ENCODE peak calls at places on chromosomes 3 and 15, in seven cellular contexts. One of them, this sample, is unnamed.

GRCh38 chr3:49500408-49501257 is 30.6 kb downstream of the DAG1 start:
- DNase-seq in spleen: no peak
- DNase-seq in MM.1S: no peak
- DNase-seq in neural progenitor cell: no peak
- DNase-seq in HCT116: peak
- DNase-seq in mesothelial cell of epicardium: no peak
- DNase-seq in coronary artery: peak
- DNase-seq in this sample: peak

GRCh38 chr15:67109141-67110034 is 44.0 kb downstream of the SMAD3 start:
- DNase-seq in spleen: peak
- DNase-seq in MM.1S: no peak
- DNase-seq in neural progenitor cell: no peak
- DNase-seq in HCT116: no peak
- DNase-seq in mesothelial cell of epicardium: no peak
- DNase-seq in coronary artery: no peak
- DNase-seq in this sample: no peak

GRCh38 chr3:109098245-109098644 is 19.7 kb downstream of the MORC1 start:
- DNase-seq in spleen: no peak
- DNase-seq in MM.1S: peak
- DNase-seq in neural progenitor cell: peak
- DNase-seq in HCT116: peak
- DNase-seq in mesothelial cell of epicardium: no peak
- DNase-seq in coronary artery: no peak
- DNase-seq in this sample: peak

GRCh38 chr15:101276501-101277037 is 716 bp downstream of the SELENOS start:
- DNase-seq in spleen: no peak
- DNase-seq in MM.1S: peak
- DNase-seq in neural progenitor cell: peak
- DNase-seq in HCT116: no peak
- DNase-seq in mesothelial cell of epicardium: no peak
- DNase-seq in coronary artery: no peak
- DNase-seq in this sample: peak

GRCh38 chr3:185062221-185062620 is 90.6 kb downstream of the C3orf70 start:
- DNase-seq in spleen: no peak
- DNase-seq in MM.1S: no peak
- DNase-seq in neural progenitor cell: no peak
- DNase-seq in HCT116: no peak
- DNase-seq in mesothelial cell of epicardium: no peak
- DNase-seq in coronary artery: no peak
- DNase-seq in this sample: no peak

GRCh38 chr3:165390171-165390570 is 194.0 kb upstream of the SLITRK3 start:
- DNase-seq in spleen: no peak
- DNase-seq in MM.1S: no peak
- DNase-seq in neural progenitor cell: no peak
- DNase-seq in HCT116: no peak
- DNase-seq in mesothelial cell of epicardium: no peak
- DNase-seq in coronary artery: no peak
- DNase-seq in this sample: no peak

GRCh38 chr3:175432338-175433025 is 573.3 kb downstream of the NAALADL2 start:
- DNase-seq in spleen: no peak
- DNase-seq in MM.1S: no peak
- DNase-seq in neural progenitor cell: no peak
- DNase-seq in HCT116: no peak
- DNase-seq in mesothelial cell of epicardium: no peak
- DNase-seq in coronary artery: no peak
- DNase-seq in this sample: no peak

GRCh38 chr15:78455749-78456148 is 17.7 kb downstream of the IREB2 start:
- DNase-seq in spleen: no peak
- DNase-seq in MM.1S: no peak
- DNase-seq in neural progenitor cell: no peak
- DNase-seq in HCT116: no peak
- DNase-seq in mesothelial cell of epicardium: no peak
- DNase-seq in coronary artery: no peak
- DNase-seq in this sample: no peak

GRCh38 chr15:49494842-49495241 is 71.8 kb downstream of the FGF7 start:
- DNase-seq in spleen: no peak
- DNase-seq in MM.1S: no peak
- DNase-seq in neural progenitor cell: no peak
- DNase-seq in HCT116: no peak
- DNase-seq in mesothelial cell of epicardium: no peak
- DNase-seq in coronary artery: no peak
- DNase-seq in this sample: no peak

GRCh38 chr15:74007820-74008371 is 13.4 kb downstream of the PML start:
- DNase-seq in spleen: no peak
- DNase-seq in MM.1S: no peak
- DNase-seq in neural progenitor cell: no peak
- DNase-seq in HCT116: no peak
- DNase-seq in mesothelial cell of epicardium: no peak
- DNase-seq in coronary artery: no peak
- DNase-seq in this sample: no peak

GRCh38 chr3:132253262-132253878 is 63.8 kb upstream of the ACP3 start:
- DNase-seq in spleen: no peak
- DNase-seq in MM.1S: peak
- DNase-seq in neural progenitor cell: peak
- DNase-seq in HCT116: peak
- DNase-seq in mesothelial cell of epicardium: no peak
- DNase-seq in coronary artery: no peak
- DNase-seq in this sample: peak

GRCh38 chr15:37921527-37922385 is 12.7 kb upstream of the TMCO5A start:
- DNase-seq in spleen: no peak
- DNase-seq in MM.1S: no peak
- DNase-seq in neural progenitor cell: no peak
- DNase-seq in HCT116: no peak
- DNase-seq in mesothelial cell of epicardium: no peak
- DNase-seq in coronary artery: no peak
- DNase-seq in this sample: peak

GRCh38 chr3:37308247-37308646 is 133.9 kb upstream of the LRRFIP2 start:
- DNase-seq in spleen: no peak
- DNase-seq in MM.1S: peak
- DNase-seq in neural progenitor cell: peak
- DNase-seq in HCT116: peak
- DNase-seq in mesothelial cell of epicardium: no peak
- DNase-seq in coronary artery: no peak
- DNase-seq in this sample: no peak
- TF ChIP-seq CTCF in spleen: peak
- TF ChIP-seq CTCF in MM.1S: peak
- TF ChIP-seq CTCF in neural progenitor cell: peak
- TF ChIP-seq CTCF in HCT116: peak
- TF ChIP-seq CTCF in mesothelial cell of epicardium: peak
- TF ChIP-seq CTCF in coronary artery: no peak
- TF ChIP-seq CTCF in this sample: no peak

GRCh38 chr15:51907136-51907862 is 64.3 kb downstream of the LEO1 start:
- DNase-seq in spleen: no peak
- DNase-seq in MM.1S: no peak
- DNase-seq in neural progenitor cell: no peak
- DNase-seq in HCT116: peak
- DNase-seq in mesothelial cell of epicardium: no peak
- DNase-seq in coronary artery: no peak
- DNase-seq in this sample: peak
- TF ChIP-seq CTCF in spleen: no peak
- TF ChIP-seq CTCF in MM.1S: peak
- TF ChIP-seq CTCF in neural progenitor cell: no peak
- TF ChIP-seq CTCF in HCT116: peak
- TF ChIP-seq CTCF in mesothelial cell of epicardium: no peak
- TF ChIP-seq CTCF in coronary artery: no peak
- TF ChIP-seq CTCF in this sample: peak

DNA sequence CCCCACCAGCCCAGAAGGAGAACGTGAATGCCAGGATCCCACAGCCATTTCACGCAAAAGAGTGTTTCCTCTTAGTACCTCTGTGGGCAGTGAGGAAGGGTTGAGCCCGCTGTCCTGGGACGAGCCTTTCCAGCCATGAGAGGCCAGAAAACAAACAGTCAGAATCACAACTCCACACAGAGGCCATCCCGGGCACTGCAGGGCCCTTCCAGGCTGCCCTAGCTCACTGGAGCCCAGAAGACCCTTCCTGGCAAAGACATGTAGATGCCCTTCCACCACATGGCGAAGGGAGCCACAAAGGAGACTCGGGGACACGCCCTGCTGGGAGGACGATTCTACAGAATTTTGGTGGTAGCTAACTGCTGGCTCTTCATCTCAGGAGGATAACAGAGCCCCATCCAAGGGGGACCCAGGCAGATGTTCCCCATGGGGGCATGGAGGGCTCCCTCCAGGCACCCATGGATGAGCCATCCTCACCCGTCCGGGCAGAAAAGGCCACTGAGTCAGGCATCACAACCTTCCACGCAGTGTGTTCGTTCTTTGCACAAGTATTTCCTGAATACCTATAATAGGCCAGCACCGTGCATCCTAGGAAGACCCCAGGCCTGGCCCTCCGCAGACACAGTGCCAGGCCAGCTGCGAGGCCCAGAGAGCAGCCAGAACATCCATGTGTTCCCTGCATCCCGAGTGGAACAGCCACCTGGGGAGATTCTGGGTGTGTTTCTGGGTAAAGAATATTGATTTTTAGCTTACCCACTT is 47.2 kb downstream of the SLC12A8 start:
- DNase-seq in spleen: no peak
- DNase-seq in MM.1S: no peak
- DNase-seq in neural progenitor cell: peak
- DNase-seq in HCT116: no peak
- DNase-seq in mesothelial cell of epicardium: no peak
- DNase-seq in coronary artery: no peak
- DNase-seq in this sample: no peak
- TF ChIP-seq CTCF in spleen: peak
- TF ChIP-seq CTCF in MM.1S: no peak
- TF ChIP-seq CTCF in neural progenitor cell: peak
- TF ChIP-seq CTCF in HCT116: peak
- TF ChIP-seq CTCF in mesothelial cell of epicardium: no peak
- TF ChIP-seq CTCF in coronary artery: peak
- TF ChIP-seq CTCF in this sample: no peak

DNA sequence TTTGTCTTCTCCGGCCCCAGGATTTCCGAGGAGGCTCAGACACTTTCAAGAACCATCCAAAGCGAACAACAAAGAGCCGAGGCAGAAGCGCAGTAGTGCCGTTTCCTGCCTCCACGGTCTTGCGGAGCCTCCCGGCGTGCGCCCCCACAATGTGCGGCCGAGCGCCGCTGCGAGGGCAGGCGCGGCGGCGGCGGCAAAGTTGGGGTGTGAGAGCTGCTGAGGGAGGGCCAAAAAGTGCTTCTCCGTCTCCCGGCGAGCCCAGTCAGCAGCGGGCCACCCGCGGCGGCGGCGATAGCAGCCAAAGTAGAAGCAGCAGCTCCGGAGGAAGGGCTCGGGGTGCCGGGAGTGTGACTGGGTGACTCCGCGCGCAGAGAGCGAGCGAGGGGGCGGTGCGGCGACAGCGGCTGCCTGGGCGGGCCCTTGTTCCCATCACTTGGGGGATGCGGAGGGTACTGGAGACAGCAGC is 749.1 kb downstream of the ROBO1 start:
- DNase-seq in spleen: peak
- DNase-seq in MM.1S: peak
- DNase-seq in neural progenitor cell: peak
- DNase-seq in HCT116: no peak
- DNase-seq in mesothelial cell of epicardium: peak
- DNase-seq in coronary artery: peak
- DNase-seq in this sample: peak
- TF ChIP-seq CTCF in spleen: no peak
- TF ChIP-seq CTCF in MM.1S: peak
- TF ChIP-seq CTCF in neural progenitor cell: no peak
- TF ChIP-seq CTCF in HCT116: no peak
- TF ChIP-seq CTCF in mesothelial cell of epicardium: no peak
- TF ChIP-seq CTCF in coronary artery: no peak
- TF ChIP-seq CTCF in this sample: no peak

GRCh38 chr3:60755094-60755493 is 496.2 kb downstream of the FHIT start:
- DNase-seq in spleen: no peak
- DNase-seq in MM.1S: no peak
- DNase-seq in neural progenitor cell: peak
- DNase-seq in HCT116: no peak
- DNase-seq in mesothelial cell of epicardium: no peak
- DNase-seq in coronary artery: no peak
- DNase-seq in this sample: no peak
- TF ChIP-seq CTCF in spleen: no peak
- TF ChIP-seq CTCF in MM.1S: peak
- TF ChIP-seq CTCF in neural progenitor cell: peak
- TF ChIP-seq CTCF in HCT116: peak
- TF ChIP-seq CTCF in mesothelial cell of epicardium: no peak
- TF ChIP-seq CTCF in coronary artery: no peak
- TF ChIP-seq CTCF in this sample: no peak

DNA sequence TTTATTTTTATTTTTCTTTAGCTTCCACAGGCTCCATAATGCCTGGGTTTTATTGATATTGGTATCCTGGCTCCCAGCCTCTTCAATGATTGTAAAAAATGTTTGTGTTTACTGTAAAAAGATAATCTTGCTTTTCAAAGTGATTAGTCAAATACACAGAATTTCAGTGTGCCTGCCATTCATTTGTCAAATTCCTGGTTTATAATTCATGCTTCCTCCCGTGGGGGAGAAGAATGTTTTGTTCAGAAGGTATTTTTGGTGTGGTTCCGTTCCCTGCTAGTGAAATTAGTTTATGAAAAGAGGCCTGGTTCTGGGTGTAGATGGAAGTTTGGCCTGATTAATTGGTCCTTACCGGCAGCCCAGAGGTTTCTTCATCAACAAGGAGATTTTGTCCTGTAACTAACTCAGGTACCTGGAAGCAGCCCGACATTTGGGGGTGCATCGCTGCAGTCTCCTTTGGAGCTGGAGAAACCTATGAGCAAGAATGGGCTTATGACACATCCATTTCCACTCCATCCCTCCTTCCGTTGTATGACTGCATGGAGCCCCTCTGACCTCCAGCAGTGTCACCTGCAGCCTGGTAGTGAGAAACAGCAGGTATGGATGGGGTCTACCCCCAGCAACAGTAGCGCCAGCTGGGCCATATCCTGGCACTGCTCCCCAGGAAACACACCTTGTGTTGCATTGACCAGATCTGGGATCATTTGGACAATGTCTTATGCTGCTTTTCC is 101.4 kb downstream of the PGPEP1L start:
- DNase-seq in spleen: no peak
- DNase-seq in MM.1S: no peak
- DNase-seq in neural progenitor cell: no peak
- DNase-seq in HCT116: no peak
- DNase-seq in mesothelial cell of epicardium: no peak
- DNase-seq in coronary artery: no peak
- DNase-seq in this sample: no peak
- TF ChIP-seq CTCF in spleen: no peak
- TF ChIP-seq CTCF in MM.1S: no peak
- TF ChIP-seq CTCF in neural progenitor cell: no peak
- TF ChIP-seq CTCF in HCT116: no peak
- TF ChIP-seq CTCF in mesothelial cell of epicardium: no peak
- TF ChIP-seq CTCF in coronary artery: no peak
- TF ChIP-seq CTCF in this sample: no peak

This sample was measured in Calu3.